ENCODE peak calls at places on chromosome 10, in six cellular contexts. Y, A, B, N, U and K are unnamed samples.

GRCh38 chr10:68684413-68684812 is 36.6 kb upstream of the CCAR1 start:
- DNase-seq in Y (no peak), B (no peak), U (no peak), N (no peak), A (peak; percentile 0), K (no peak)

GRCh38 chr10:79331709-79332108 is 15.6 kb upstream of the PPIF start:
- DNase-seq in Y (no peak), U (peak; percentile 95), N (no peak), B (no peak), A (peak; percentile 81), K (peak; percentile 95)

GRCh38 chr10:99777918-99778716 is 4.3 kb upstream of the ABCC2 start:
- DNase-seq in B (peak; percentile 38), N (peak; percentile 36), A (no peak), Y (no peak), U (no peak), K (no peak)

GRCh38 chr10:130964771-130965170 is 346.8 kb downstream of the TCERG1L start:
- DNase-seq in U (no peak), A (no peak), Y (no peak), N (no peak), B (no peak), K (no peak)

GRCh38 chr10:86385806-86386205 is 19.2 kb upstream of the GRID1 start:
- DNase-seq in U (no peak), A (no peak), Y (peak; percentile 22), N (no peak), B (no peak), K (no peak)

GRCh38 chr10:13526952-13527863 is 1.6 kb downstream of the BEND7 start:
- DNase-seq in N (no peak), U (peak; percentile 86), B (peak; percentile 32), A (no peak), Y (peak; percentile 29), K (peak; percentile 98)

GRCh38 chr10:98096316-98096715 is 38.1 kb upstream of the R3HCC1L start:
- DNase-seq in B (no peak), Y (no peak), U (no peak), N (no peak), A (no peak), K (no peak)

GRCh38 chr10:127196955-127197432 is 603 bp upstream of the INSYN2A start:
- DNase-seq in A (no peak), B (no peak), N (no peak), Y (no peak), U (no peak), K (no peak)

GRCh38 chr10:62735464-62736188 is 68.9 kb upstream of the ADO start:
- DNase-seq in N (no peak), A (peak; percentile 65), B (no peak), Y (no peak), U (peak; percentile 62), K (peak; percentile 18)

GRCh38 chr10:75396861-75397570 is 4.5 kb downstream of the ZNF503 start:
- DNase-seq in B (peak; percentile 63), N (peak; percentile 50), U (peak; percentile 58), A (no peak), Y (no peak), K (no peak)

GRCh38 chr10:14003517-14003916 is 327.2 kb downstream of the FRMD4A start:
- DNase-seq in A (no peak), U (no peak), Y (no peak), B (no peak), N (no peak), K (no peak)

GRCh38 chr10:12685261-12685861 is 316.2 kb downstream of the CCDC3 start:
- DNase-seq in U (no peak), N (no peak), B (no peak), A (no peak), Y (no peak), K (no peak)

GRCh38 chr10:126376956-126377355 is 11.3 kb downstream of the ADAM12 start:
- DNase-seq in U (peak; percentile 65), B (no peak), Y (no peak), N (no peak), A (no peak), K (no peak)

GRCh38 chr10:26697163-26697921 is at the start of gene PDSS1:
- DNase-seq in A (peak; percentile 16), Y (peak; percentile 28), B (peak; percentile 81), U (peak; percentile 84), N (peak; percentile 63), K (peak; percentile 97)

GRCh38 chr10:87847550-87847949 is 15.8 kb downstream of the KLLN start:
- DNase-seq in B (no peak), A (no peak), N (no peak), U (peak; percentile 79), Y (no peak), K (no peak)

GRCh38 chr10:49230004-49230403 is 41.8 kb upstream of the TMEM273 start:
- DNase-seq in A (no peak), N (no peak), U (no peak), B (no peak), Y (no peak), K (no peak)

GRCh38 chr10:22681783-22682183 is 32.6 kb downstream of the PIP4K2A start:
- DNase-seq in N (no peak), B (no peak), U (peak; percentile 90), A (no peak), Y (peak; percentile 23), K (no peak)

GRCh38 chr10:2111936-2112335 is 374.6 kb upstream of the ADARB2 start:
- DNase-seq in A (no peak), B (peak; percentile 3), N (peak; percentile 36), U (no peak), Y (no peak), K (no peak)

GRCh38 chr10:102603946-102604345 is 40.3 kb upstream of the TRIM8 start:
- DNase-seq in A (no peak), U (peak; percentile 49), Y (no peak), B (no peak), N (no peak), K (peak; percentile 55)

GRCh38 chr10:6607187-6607586 is 27.1 kb upstream of the PRKCQ start:
- DNase-seq in Y (no peak), B (no peak), U (no peak), N (no peak), A (no peak), K (no peak)

GRCh38 chr10:16904049-16904448 is 86.8 kb upstream of the RSU1 start:
- DNase-seq in B (no peak), Y (no peak), U (no peak), A (no peak), N (no peak), K (no peak)
- H2AFZ ChIP-seq in B (no peak overlapping the region), Y (no peak overlapping the region), U (no peak overlapping the region), A (no peak overlapping the region), N (no peak overlapping the region), K (no peak overlapping the region)

GRCh38 chr10:92541583-92541982 is 32.3 kb downstream of the IDE start:
- DNase-seq in B (no peak), N (no peak), A (no peak), U (peak; percentile 1), Y (no peak), K (no peak)

GRCh38 chr10:92547676-92548075 is 26.2 kb downstream of the IDE start:
- DNase-seq in N (no peak), B (no peak), A (no peak), Y (no peak), U (no peak), K (no peak)

GRCh38 chr10:92542458-92542857 is 31.4 kb downstream of the IDE start:
- DNase-seq in U (no peak), A (no peak), N (no peak), Y (no peak), B (no peak), K (no peak)

GRCh38 chr10:92545556-92545955 is 28.3 kb downstream of the IDE start:
- DNase-seq in B (no peak), N (no peak), A (no peak), Y (no peak), U (no peak), K (no peak)

GRCh38 chr10:92544296-92544695 is 29.6 kb downstream of the IDE start:
- DNase-seq in U (peak; percentile 16), N (no peak), Y (no peak), A (peak; percentile 35), B (peak; percentile 33), K (no peak)
- H4K20me1 ChIP-seq in U (peaks cover 11% of the 10 kb centered on the region), N (no peaks in the 10 kb centered on the region), Y (no peaks in the 10 kb centered on the region), A (no peaks in the 10 kb centered on the region), B (peaks cover 6% of the 10 kb centered on the region), K (peaks cover 28% of the 10 kb centered on the region)

DNA sequence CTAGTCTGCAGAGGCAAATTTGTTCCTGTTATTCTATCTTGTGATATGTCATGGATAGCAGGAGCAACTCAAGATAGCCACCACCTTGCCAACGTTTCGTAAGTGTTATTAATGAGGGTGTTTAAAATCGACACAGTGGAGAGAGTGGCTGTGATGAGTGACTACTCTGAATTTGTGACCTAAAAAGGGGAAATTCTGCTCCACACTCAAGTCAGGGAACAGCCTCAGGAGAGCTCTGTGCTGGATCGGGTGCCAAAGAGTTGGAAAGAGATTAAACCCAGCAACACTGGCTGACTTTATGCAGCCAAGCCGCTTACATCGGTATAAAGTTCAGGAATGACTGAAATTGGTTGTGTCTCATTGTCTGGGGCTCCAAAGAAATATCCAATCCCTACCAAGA is 9.5 kb downstream of the TACC2 start:
- DNase-seq in Y (no peak), N (no peak), U (peak; percentile 8), A (no peak), B (no peak), K (no peak)
- H3K4me1 ChIP-seq in Y (no peaks in the 10 kb centered on the region), N (peaks cover 4% of the 10 kb centered on the region), U (no peaks in the 10 kb centered on the region), A (no peaks in the 10 kb centered on the region), B (peaks cover 11% of the 10 kb centered on the region), K (no peaks in the 10 kb centered on the region)

DNA sequence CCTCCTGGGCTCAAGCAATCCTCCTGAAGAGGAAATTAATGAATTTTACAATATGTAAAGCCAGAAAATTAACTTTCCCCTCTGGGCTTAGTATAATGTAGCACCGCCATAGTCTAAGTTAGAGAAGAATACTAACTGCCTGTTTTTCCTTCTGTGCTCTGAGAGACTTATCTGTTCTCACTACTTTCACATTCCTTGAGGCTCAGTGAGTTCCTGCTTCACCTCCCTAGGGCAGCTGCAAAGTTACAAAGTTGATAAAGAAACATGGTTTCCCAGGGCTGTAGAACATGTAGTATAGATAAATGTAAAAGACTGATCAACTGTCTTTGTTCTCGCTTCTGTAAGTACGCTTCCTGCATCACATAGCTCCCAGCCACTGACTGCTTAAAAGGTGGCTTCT is 16.0 kb upstream of the OLAH start:
- DNase-seq in N (no peak), A (no peak), B (no peak), U (no peak), Y (no peak), K (peak; percentile 9)
- H2AFZ ChIP-seq in N (no peak overlapping the region), A (no peak overlapping the region), B (no peak overlapping the region), U (no peak overlapping the region), Y (no peak overlapping the region), K (peak overlapping the region; percentile 47)

DNA sequence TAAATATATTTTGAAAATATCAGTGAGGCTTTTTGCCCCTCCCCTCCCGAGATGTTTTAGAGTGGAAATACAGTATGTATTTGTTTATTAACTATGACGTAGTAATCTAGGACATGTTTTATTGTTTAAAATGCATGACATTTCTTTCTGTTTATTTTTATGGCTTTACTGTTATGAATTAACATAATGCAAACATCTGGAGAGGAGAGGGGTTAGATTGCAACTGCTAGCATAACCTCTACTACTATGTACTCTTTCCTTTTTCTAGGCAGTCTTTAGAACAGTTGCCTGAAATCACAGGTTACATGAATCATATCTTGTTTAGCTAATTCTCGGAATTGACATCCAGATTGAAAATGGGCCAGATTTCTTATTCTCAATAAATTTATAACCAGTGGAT is 7.4 kb downstream of the BTAF1 start:
- DNase-seq in B (no peak), A (no peak), N (no peak), U (no peak), Y (no peak), K (no peak)
- H4K20me1 ChIP-seq in B (peaks cover 66% of the 10 kb centered on the region), A (no peaks in the 10 kb centered on the region), N (no peaks in the 10 kb centered on the region), U (peaks cover 42% of the 10 kb centered on the region), Y (peaks cover 37% of the 10 kb centered on the region), K (peaks cover 51% of the 10 kb centered on the region)

GRCh38 chr10:58674260-58674659 is 161.6 kb downstream of the BICC1 start:
- DNase-seq in N (no peak), U (peak; percentile 33), Y (no peak), B (no peak), A (no peak), K (no peak)
- H3K4me1 ChIP-seq in N (no peaks in the 10 kb centered on the region), U (peaks cover 21% of the 10 kb centered on the region), Y (no peaks in the 10 kb centered on the region), B (no peaks in the 10 kb centered on the region), A (no peaks in the 10 kb centered on the region), K (peaks cover 20% of the 10 kb centered on the region)